ENCODE peak calls at places on chromosomes 6 and 20, in eight cellular contexts. Q is cardiac muscle cell; U is CD8-positive, alpha-beta T cell; T is RWPE1; M is left lung; C is GM13977; G is CD4-positive, alpha-beta T cell; F is fibroblast of lung. X is an unnamed sample.
A peak's percentile ranks its signal among the peaks of the same experiment; 100 is the strongest.

GRCh38 chr6:348860-349396 is 42.6 kb upstream of the IRF4 start:
- DNase-seq in F (no peak), M (no peak), Q (no peak), T (no peak), C (no peak), U (no peak), G (no peak), X (no peak)

GRCh38 chr20:1401431-1401907 is 8.6 kb upstream of the FKBP1A start:
- DNase-seq in T (no peak), Q (no peak), F (no peak), M (no peak), U (no peak), C (no peak), G (no peak), X (no peak)

GRCh38 chr6:31815025-31815838 is at the start of the genes HSPA1A and HSPA1L:
- DNase-seq in T (peak; percentile 99), C (peak; percentile 91), U (peak; percentile 58), F (peak; percentile 95), M (peak; percentile 95), G (no peak), Q (peak; percentile 90), X (peak; percentile 45)

GRCh38 chr6:13763740-13764381 is 50.5 kb downstream of the MCUR1 start:
- DNase-seq in U (no peak), M (no peak), Q (no peak), C (peak; percentile 69), G (no peak), T (no peak), F (no peak), X (no peak)

GRCh38 chr6:74713941-74714340 is 491.9 kb downstream of the COL12A1 start:
- DNase-seq in T (no peak), C (no peak), U (no peak), F (peak; percentile 60), Q (no peak), G (no peak), M (no peak), X (no peak)

GRCh38 chr6:36642913-36643817 is 35.3 kb upstream of the CDKN1A start:
- DNase-seq in C (no peak), T (peak; percentile 78), M (no peak), Q (peak; percentile 45), U (no peak), G (no peak), F (peak; percentile 86), X (no peak)

GRCh38 chr6:26211963-26212362 is 124.7 kb downstream of the HFE start:
- DNase-seq in Q (no peak), C (no peak), G (no peak), F (no peak), T (no peak), M (no peak), U (no peak), X (no peak)

GRCh38 chr6:134936927-134937326 is 13.0 kb downstream of the ALDH8A1 start:
- DNase-seq in C (no peak), Q (no peak), G (no peak), U (no peak), T (peak; percentile 13), F (peak; percentile 94), M (no peak), X (no peak)

GRCh38 chr20:4195499-4195898 is 180.1 kb upstream of the RNF24 start:
- DNase-seq in M (no peak), U (no peak), G (no peak), C (no peak), T (peak; percentile 48), Q (peak; percentile 52), F (no peak), X (no peak)

GRCh38 chr20:23142162-23143050 is 56.3 kb upstream of the CD93 start:
- DNase-seq in U (no peak), Q (no peak), G (no peak), C (peak; percentile 43), F (no peak), T (no peak), M (no peak), X (no peak)

GRCh38 chr6:27889628-27890315 is 22.4 kb downstream of the OR2B2 start:
- DNase-seq in F (no peak), M (no peak), C (no peak), G (no peak), Q (no peak), U (no peak), T (no peak), X (no peak)

GRCh38 chr20:18258126-18258860 is 30.0 kb upstream of the ZNF133 start:
- DNase-seq in F (no peak), M (no peak), U (no peak), Q (no peak), T (no peak), G (no peak), C (no peak), X (no peak)

GRCh38 chr20:53769041-53769440 is 175.4 kb upstream of the ZNF217 start:
- DNase-seq in M (no peak), F (no peak), T (no peak), U (no peak), Q (no peak), G (no peak), C (no peak), X (no peak)

GRCh38 chr6:44029489-44030185 is 97.6 kb downstream of the MRPL14 start:
- DNase-seq in Q (no peak), F (no peak), M (no peak), G (no peak), U (no peak), C (no peak), T (no peak), X (no peak)
- TF ChIP-seq CTCF in Q (no peak), F (no peak), M (no peak), G (no peak), U (no peak), C (no peak), T (no peak), X (no peak)

GRCh38 chr6:32952817-32953739 is at the start of gene HLA-DMA:
- DNase-seq in U (peak; percentile 55), C (peak; percentile 76), G (peak; percentile 65), T (peak; percentile 82), M (peak; percentile 86), Q (peak; percentile 79), F (peak; percentile 84), X (peak; percentile 67)

GRCh38 chr6:32956176-32956575 is 3.3 kb upstream of the HLA-DMA start:
- DNase-seq in Q (no peak), C (no peak), F (no peak), M (no peak), G (no peak), T (no peak), U (no peak), X (no peak)

GRCh38 chr6:32954212-32954745 is 1.4 kb upstream of the HLA-DMA start:
- DNase-seq in U (no peak), M (no peak), Q (no peak), F (no peak), T (no peak), C (no peak), G (no peak), X (no peak)

GRCh38 chr6:32953775-32954174 is 878 bp upstream of the HLA-DMA start:
- DNase-seq in C (no peak), U (no peak), Q (no peak), F (no peak), M (no peak), T (no peak), G (no peak), X (no peak)

DNA sequence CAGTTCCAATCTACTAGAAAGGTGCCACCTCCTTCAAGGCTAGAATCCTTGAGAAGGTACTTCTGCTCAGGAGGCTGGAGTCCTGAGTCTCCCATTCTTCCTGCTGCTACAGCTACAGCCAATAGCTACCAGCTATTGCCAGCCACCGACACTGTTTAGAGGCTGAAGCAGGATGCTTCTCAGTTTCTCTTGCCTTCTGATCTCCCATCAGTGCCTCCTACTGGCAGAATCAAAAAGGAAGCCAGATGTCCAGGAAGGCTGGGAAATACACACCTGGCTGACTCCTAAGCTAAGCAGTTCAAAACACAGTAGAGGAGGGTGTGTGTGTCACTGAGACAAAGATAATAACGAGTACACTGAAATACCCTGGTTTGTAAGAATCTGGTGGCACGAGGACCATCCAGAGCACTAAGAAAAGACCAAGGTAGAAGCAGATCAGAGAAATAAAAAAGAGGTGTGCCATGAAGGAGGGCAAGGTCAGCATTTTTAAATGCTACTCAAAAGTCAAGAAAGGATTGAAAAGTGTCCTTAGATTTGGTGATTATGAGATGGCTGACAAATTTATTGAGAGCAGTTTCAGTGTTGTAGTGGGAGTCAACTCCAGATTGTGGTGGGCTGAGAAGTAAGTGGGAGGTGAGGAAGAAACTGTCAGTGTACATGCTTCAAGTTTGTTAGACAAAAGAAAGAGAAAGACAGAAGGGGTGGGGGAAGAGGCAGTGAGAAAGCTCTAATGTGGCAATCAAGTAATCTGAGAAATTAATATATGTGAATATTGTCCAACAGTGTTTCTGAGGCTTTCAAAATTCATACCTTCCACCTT is 2.3 kb upstream of the HLA-DMA start:
- DNase-seq in Q (peak; percentile 24), C (no peak), U (no peak), F (no peak), T (no peak), G (no peak), M (no peak), X (no peak)
- TF ChIP-seq CTCF in Q (peak; percentile 41), C (peak; percentile 59), U (peak; percentile 48), F (peak; percentile 43), T (no peak), G (peak; percentile 36), M (peak; percentile 20), X (no peak)

DNA sequence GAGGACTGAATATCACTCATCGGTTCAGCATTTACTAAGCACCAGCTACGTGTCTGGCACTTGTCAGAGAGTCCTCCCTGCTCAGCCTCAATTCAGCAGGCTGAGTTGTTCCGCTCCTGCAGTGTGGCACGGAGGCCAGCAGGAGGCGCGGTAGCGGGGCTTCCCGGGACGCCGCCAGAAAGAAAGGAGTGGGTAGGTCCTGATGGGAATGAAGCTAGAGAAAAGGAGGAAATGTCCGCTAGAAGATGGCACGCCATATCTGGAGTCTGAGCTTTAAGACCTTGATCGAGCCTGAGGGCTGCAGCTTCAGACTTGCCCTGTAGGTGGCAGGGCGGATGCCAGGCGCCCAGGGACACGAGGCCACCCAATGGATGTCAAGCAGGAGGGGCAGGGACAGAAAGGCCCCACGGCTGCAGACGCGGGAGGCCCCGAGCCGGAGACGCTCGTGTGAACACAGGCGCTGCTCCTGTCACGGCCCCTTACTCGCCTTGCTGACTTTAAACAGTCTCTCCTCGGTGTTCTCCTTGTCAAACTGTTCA is 18.7 kb downstream of the SERPINB6 start:
- DNase-seq in M (peak; percentile 90), F (peak; percentile 82), G (peak; percentile 41), C (peak; percentile 50), T (peak; percentile 44), Q (peak; percentile 67), U (peak; percentile 45), X (peak; percentile 39)
- TF ChIP-seq CTCF in M (peak; percentile 95), F (peak; percentile 98), G (peak; percentile 93), C (peak; percentile 46), T (peak; percentile 90), Q (peak; percentile 100), U (peak; percentile 85), X (peak; percentile 76)

GRCh38 chr6:79699606-79700005 is 68.5 kb downstream of the SH3BGRL2 start:
- DNase-seq in M (no peak), G (no peak), C (no peak), Q (no peak), U (no peak), F (no peak), T (no peak), X (no peak)

GRCh38 chr6:79694156-79694555 is 63.0 kb downstream of the SH3BGRL2 start:
- DNase-seq in F (no peak), M (no peak), T (no peak), C (no peak), U (no peak), G (no peak), Q (no peak), X (no peak)

GRCh38 chr6:79697430-79697829 is 66.3 kb downstream of the SH3BGRL2 start:
- DNase-seq in F (no peak), G (no peak), M (no peak), Q (no peak), T (no peak), C (no peak), U (no peak), X (no peak)

GRCh38 chr6:79694623-79695311 is 63.6 kb downstream of the SH3BGRL2 start:
- DNase-seq in G (no peak), Q (no peak), T (no peak), U (no peak), M (no peak), F (peak; percentile 10), C (no peak), X (no peak)
- TF ChIP-seq CTCF in G (no peak), Q (peak; percentile 32), T (no peak), U (no peak), M (no peak), F (peak; percentile 29), C (no peak), X (no peak)

X was measured in natural killer cell.